ENCODE peak calls at places on chromosomes 5 and 9, in nine cellular contexts. One of them, this sample, is unnamed.

GRCh38 chr5:122761115-122761514 is 13.8 kb upstream of the SNX2 start:
- DNase-seq in effector memory CD4-positive, alpha-beta T cell: no peak
- DNase-seq in stimulated activated CD8-positive, alpha-beta memory T cell treated with anti-CD3 and anti-CD28 coated beads, Interleukin-4, amount 100 ng/mL, for 24 hours: no peak
- DNase-seq in NCI-H524: no peak
- DNase-seq in D721Med: no peak
- DNase-seq in activated CD8-positive, alpha-beta memory T cell treated with anti-CD3 and anti-CD28 coated beads for 4 hours: no peak
- DNase-seq in stimulated activated CD4-positive, alpha-beta T cell treated with anti-CD3 and anti-CD28 coated beads, Interleukin-12 subunit alpha, Interleukin-12 subunit beta, amount 100 ng/mL, for 24 hours: no peak
- DNase-seq in spleen: no peak
- DNase-seq in stimulated activated naive CD4-positive, alpha-beta T cell treated with Interleukin-2 at 50 U/mL for 16 hours: no peak
- DNase-seq in this sample: no peak

GRCh38 chr5:53994148-53994547 is 316.2 kb downstream of the ARL15 start:
- DNase-seq in activated CD8-positive, alpha-beta memory T cell treated with anti-CD3 and anti-CD28 coated beads for 4 hours: no peak
- DNase-seq in spleen: no peak
- DNase-seq in stimulated activated CD8-positive, alpha-beta memory T cell treated with anti-CD3 and anti-CD28 coated beads, Interleukin-4, amount 100 ng/mL, for 24 hours: no peak
- DNase-seq in stimulated activated CD4-positive, alpha-beta T cell treated with anti-CD3 and anti-CD28 coated beads, Interleukin-12 subunit alpha, Interleukin-12 subunit beta, amount 100 ng/mL, for 24 hours: no peak
- DNase-seq in NCI-H524: no peak
- DNase-seq in stimulated activated naive CD4-positive, alpha-beta T cell treated with Interleukin-2 at 50 U/mL for 16 hours: no peak
- DNase-seq in effector memory CD4-positive, alpha-beta T cell: no peak
- DNase-seq in D721Med: no peak
- DNase-seq in this sample: no peak

GRCh38 chr9:114450833-114451706 is 54.2 kb downstream of the WHRN start:
- DNase-seq in stimulated activated naive CD4-positive, alpha-beta T cell treated with Interleukin-2 at 50 U/mL for 16 hours: no peak
- DNase-seq in spleen: no peak
- DNase-seq in D721Med: no peak
- DNase-seq in activated CD8-positive, alpha-beta memory T cell treated with anti-CD3 and anti-CD28 coated beads for 4 hours: no peak
- DNase-seq in effector memory CD4-positive, alpha-beta T cell: no peak
- DNase-seq in NCI-H524: no peak
- DNase-seq in stimulated activated CD4-positive, alpha-beta T cell treated with anti-CD3 and anti-CD28 coated beads, Interleukin-12 subunit alpha, Interleukin-12 subunit beta, amount 100 ng/mL, for 24 hours: no peak
- DNase-seq in stimulated activated CD8-positive, alpha-beta memory T cell treated with anti-CD3 and anti-CD28 coated beads, Interleukin-4, amount 100 ng/mL, for 24 hours: no peak
- DNase-seq in this sample: no peak

GRCh38 chr5:82165740-82166530 is 112.2 kb downstream of the RPS23 start:
- DNase-seq in NCI-H524: peak; percentile 62
- DNase-seq in activated CD8-positive, alpha-beta memory T cell treated with anti-CD3 and anti-CD28 coated beads for 4 hours: peak; percentile 5
- DNase-seq in effector memory CD4-positive, alpha-beta T cell: peak; percentile 6
- DNase-seq in stimulated activated CD4-positive, alpha-beta T cell treated with anti-CD3 and anti-CD28 coated beads, Interleukin-12 subunit alpha, Interleukin-12 subunit beta, amount 100 ng/mL, for 24 hours: no peak
- DNase-seq in D721Med: no peak
- DNase-seq in spleen: no peak
- DNase-seq in stimulated activated naive CD4-positive, alpha-beta T cell treated with Interleukin-2 at 50 U/mL for 16 hours: no peak
- DNase-seq in stimulated activated CD8-positive, alpha-beta memory T cell treated with anti-CD3 and anti-CD28 coated beads, Interleukin-4, amount 100 ng/mL, for 24 hours: no peak
- DNase-seq in this sample: peak; percentile 83

GRCh38 chr5:37838933-37839341 is 904 bp downstream of the GDNF start:
- DNase-seq in stimulated activated CD8-positive, alpha-beta memory T cell treated with anti-CD3 and anti-CD28 coated beads, Interleukin-4, amount 100 ng/mL, for 24 hours: no peak
- DNase-seq in activated CD8-positive, alpha-beta memory T cell treated with anti-CD3 and anti-CD28 coated beads for 4 hours: no peak
- DNase-seq in effector memory CD4-positive, alpha-beta T cell: no peak
- DNase-seq in NCI-H524: peak; percentile 17
- DNase-seq in stimulated activated naive CD4-positive, alpha-beta T cell treated with Interleukin-2 at 50 U/mL for 16 hours: no peak
- DNase-seq in D721Med: no peak
- DNase-seq in stimulated activated CD4-positive, alpha-beta T cell treated with anti-CD3 and anti-CD28 coated beads, Interleukin-12 subunit alpha, Interleukin-12 subunit beta, amount 100 ng/mL, for 24 hours: no peak
- DNase-seq in spleen: no peak
- DNase-seq in this sample: no peak

GRCh38 chr5:123193176-123193575 is 104.1 kb downstream of the PRDM6 start:
- DNase-seq in stimulated activated naive CD4-positive, alpha-beta T cell treated with Interleukin-2 at 50 U/mL for 16 hours: no peak
- DNase-seq in stimulated activated CD4-positive, alpha-beta T cell treated with anti-CD3 and anti-CD28 coated beads, Interleukin-12 subunit alpha, Interleukin-12 subunit beta, amount 100 ng/mL, for 24 hours: no peak
- DNase-seq in effector memory CD4-positive, alpha-beta T cell: no peak
- DNase-seq in NCI-H524: no peak
- DNase-seq in activated CD8-positive, alpha-beta memory T cell treated with anti-CD3 and anti-CD28 coated beads for 4 hours: no peak
- DNase-seq in spleen: no peak
- DNase-seq in stimulated activated CD8-positive, alpha-beta memory T cell treated with anti-CD3 and anti-CD28 coated beads, Interleukin-4, amount 100 ng/mL, for 24 hours: no peak
- DNase-seq in D721Med: no peak
- DNase-seq in this sample: no peak

GRCh38 chr5:6634327-6634713 is 1.1 kb downstream of the SRD5A1 start:
- DNase-seq in effector memory CD4-positive, alpha-beta T cell: no peak
- DNase-seq in stimulated activated CD4-positive, alpha-beta T cell treated with anti-CD3 and anti-CD28 coated beads, Interleukin-12 subunit alpha, Interleukin-12 subunit beta, amount 100 ng/mL, for 24 hours: no peak
- DNase-seq in stimulated activated CD8-positive, alpha-beta memory T cell treated with anti-CD3 and anti-CD28 coated beads, Interleukin-4, amount 100 ng/mL, for 24 hours: no peak
- DNase-seq in stimulated activated naive CD4-positive, alpha-beta T cell treated with Interleukin-2 at 50 U/mL for 16 hours: no peak
- DNase-seq in spleen: no peak
- DNase-seq in D721Med: no peak
- DNase-seq in activated CD8-positive, alpha-beta memory T cell treated with anti-CD3 and anti-CD28 coated beads for 4 hours: no peak
- DNase-seq in NCI-H524: peak; percentile 6
- DNase-seq in this sample: peak; percentile 26

GRCh38 chr9:38117646-38118045 is 48.6 kb upstream of the SHB start:
- DNase-seq in stimulated activated CD8-positive, alpha-beta memory T cell treated with anti-CD3 and anti-CD28 coated beads, Interleukin-4, amount 100 ng/mL, for 24 hours: no peak
- DNase-seq in spleen: no peak
- DNase-seq in stimulated activated naive CD4-positive, alpha-beta T cell treated with Interleukin-2 at 50 U/mL for 16 hours: no peak
- DNase-seq in D721Med: no peak
- DNase-seq in NCI-H524: peak; percentile 98
- DNase-seq in activated CD8-positive, alpha-beta memory T cell treated with anti-CD3 and anti-CD28 coated beads for 4 hours: no peak
- DNase-seq in stimulated activated CD4-positive, alpha-beta T cell treated with anti-CD3 and anti-CD28 coated beads, Interleukin-12 subunit alpha, Interleukin-12 subunit beta, amount 100 ng/mL, for 24 hours: no peak
- DNase-seq in effector memory CD4-positive, alpha-beta T cell: no peak
- DNase-seq in this sample: no peak

GRCh38 chr9:18857769-18858168 is 175.2 kb downstream of the SAXO1 start:
- DNase-seq in spleen: no peak
- DNase-seq in activated CD8-positive, alpha-beta memory T cell treated with anti-CD3 and anti-CD28 coated beads for 4 hours: no peak
- DNase-seq in D721Med: no peak
- DNase-seq in NCI-H524: no peak
- DNase-seq in effector memory CD4-positive, alpha-beta T cell: no peak
- DNase-seq in stimulated activated naive CD4-positive, alpha-beta T cell treated with Interleukin-2 at 50 U/mL for 16 hours: no peak
- DNase-seq in stimulated activated CD8-positive, alpha-beta memory T cell treated with anti-CD3 and anti-CD28 coated beads, Interleukin-4, amount 100 ng/mL, for 24 hours: no peak
- DNase-seq in stimulated activated CD4-positive, alpha-beta T cell treated with anti-CD3 and anti-CD28 coated beads, Interleukin-12 subunit alpha, Interleukin-12 subunit beta, amount 100 ng/mL, for 24 hours: no peak
- DNase-seq in this sample: peak; percentile 29

GRCh38 chr9:113614843-113615648 is 151.5 kb downstream of the RGS3 start:
- DNase-seq in stimulated activated CD4-positive, alpha-beta T cell treated with anti-CD3 and anti-CD28 coated beads, Interleukin-12 subunit alpha, Interleukin-12 subunit beta, amount 100 ng/mL, for 24 hours: no peak
- DNase-seq in stimulated activated naive CD4-positive, alpha-beta T cell treated with Interleukin-2 at 50 U/mL for 16 hours: no peak
- DNase-seq in spleen: peak; percentile 69
- DNase-seq in stimulated activated CD8-positive, alpha-beta memory T cell treated with anti-CD3 and anti-CD28 coated beads, Interleukin-4, amount 100 ng/mL, for 24 hours: no peak
- DNase-seq in NCI-H524: no peak
- DNase-seq in D721Med: no peak
- DNase-seq in effector memory CD4-positive, alpha-beta T cell: no peak
- DNase-seq in activated CD8-positive, alpha-beta memory T cell treated with anti-CD3 and anti-CD28 coated beads for 4 hours: no peak
- DNase-seq in this sample: no peak

GRCh38 chr5:129460951-129461815 is 1.1 kb downstream of the ADAMTS19 start:
- DNase-seq in stimulated activated CD8-positive, alpha-beta memory T cell treated with anti-CD3 and anti-CD28 coated beads, Interleukin-4, amount 100 ng/mL, for 24 hours: no peak
- DNase-seq in spleen: peak; percentile 74
- DNase-seq in stimulated activated naive CD4-positive, alpha-beta T cell treated with Interleukin-2 at 50 U/mL for 16 hours: no peak
- DNase-seq in NCI-H524: peak; percentile 20
- DNase-seq in activated CD8-positive, alpha-beta memory T cell treated with anti-CD3 and anti-CD28 coated beads for 4 hours: no peak
- DNase-seq in D721Med: no peak
- DNase-seq in effector memory CD4-positive, alpha-beta T cell: no peak
- DNase-seq in stimulated activated CD4-positive, alpha-beta T cell treated with anti-CD3 and anti-CD28 coated beads, Interleukin-12 subunit alpha, Interleukin-12 subunit beta, amount 100 ng/mL, for 24 hours: no peak
- DNase-seq in this sample: no peak

GRCh38 chr5:91381774-91382492 is 1.2 kb downstream of the ARRDC3 start:
- DNase-seq in NCI-H524: peak; percentile 73
- DNase-seq in D721Med: no peak
- DNase-seq in stimulated activated CD8-positive, alpha-beta memory T cell treated with anti-CD3 and anti-CD28 coated beads, Interleukin-4, amount 100 ng/mL, for 24 hours: peak; percentile 52
- DNase-seq in stimulated activated CD4-positive, alpha-beta T cell treated with anti-CD3 and anti-CD28 coated beads, Interleukin-12 subunit alpha, Interleukin-12 subunit beta, amount 100 ng/mL, for 24 hours: peak; percentile 32
- DNase-seq in spleen: peak; percentile 91
- DNase-seq in stimulated activated naive CD4-positive, alpha-beta T cell treated with Interleukin-2 at 50 U/mL for 16 hours: peak; percentile 73
- DNase-seq in activated CD8-positive, alpha-beta memory T cell treated with anti-CD3 and anti-CD28 coated beads for 4 hours: peak; percentile 63
- DNase-seq in effector memory CD4-positive, alpha-beta T cell: peak; percentile 79
- DNase-seq in this sample: peak; percentile 89

GRCh38 chr9:97632406-97632991 is 669 bp downstream of the TSTD2 start:
- DNase-seq in D721Med: no peak
- DNase-seq in stimulated activated CD8-positive, alpha-beta memory T cell treated with anti-CD3 and anti-CD28 coated beads, Interleukin-4, amount 100 ng/mL, for 24 hours: no peak
- DNase-seq in effector memory CD4-positive, alpha-beta T cell: no peak
- DNase-seq in stimulated activated naive CD4-positive, alpha-beta T cell treated with Interleukin-2 at 50 U/mL for 16 hours: peak; percentile 14
- DNase-seq in NCI-H524: peak; percentile 71
- DNase-seq in spleen: peak; percentile 86
- DNase-seq in stimulated activated CD4-positive, alpha-beta T cell treated with anti-CD3 and anti-CD28 coated beads, Interleukin-12 subunit alpha, Interleukin-12 subunit beta, amount 100 ng/mL, for 24 hours: no peak
- DNase-seq in activated CD8-positive, alpha-beta memory T cell treated with anti-CD3 and anti-CD28 coated beads for 4 hours: no peak
- DNase-seq in this sample: peak; percentile 75

GRCh38 chr9:130893250-130894101 is 3.1 kb downstream of the QRFP start:
- DNase-seq in stimulated activated CD4-positive, alpha-beta T cell treated with anti-CD3 and anti-CD28 coated beads, Interleukin-12 subunit alpha, Interleukin-12 subunit beta, amount 100 ng/mL, for 24 hours: no peak
- DNase-seq in D721Med: no peak
- DNase-seq in activated CD8-positive, alpha-beta memory T cell treated with anti-CD3 and anti-CD28 coated beads for 4 hours: no peak
- DNase-seq in NCI-H524: no peak
- DNase-seq in effector memory CD4-positive, alpha-beta T cell: no peak
- DNase-seq in spleen: peak; percentile 87
- DNase-seq in stimulated activated naive CD4-positive, alpha-beta T cell treated with Interleukin-2 at 50 U/mL for 16 hours: no peak
- DNase-seq in stimulated activated CD8-positive, alpha-beta memory T cell treated with anti-CD3 and anti-CD28 coated beads, Interleukin-4, amount 100 ng/mL, for 24 hours: no peak
- DNase-seq in this sample: no peak

GRCh38 chr9:118992813-118993747 is 376.2 kb downstream of the BRINP1 start:
- DNase-seq in NCI-H524: no peak
- DNase-seq in spleen: no peak
- DNase-seq in D721Med: no peak
- DNase-seq in activated CD8-positive, alpha-beta memory T cell treated with anti-CD3 and anti-CD28 coated beads for 4 hours: no peak
- DNase-seq in stimulated activated naive CD4-positive, alpha-beta T cell treated with Interleukin-2 at 50 U/mL for 16 hours: no peak
- DNase-seq in stimulated activated CD8-positive, alpha-beta memory T cell treated with anti-CD3 and anti-CD28 coated beads, Interleukin-4, amount 100 ng/mL, for 24 hours: no peak
- DNase-seq in effector memory CD4-positive, alpha-beta T cell: no peak
- DNase-seq in stimulated activated CD4-positive, alpha-beta T cell treated with anti-CD3 and anti-CD28 coated beads, Interleukin-12 subunit alpha, Interleukin-12 subunit beta, amount 100 ng/mL, for 24 hours: no peak
- DNase-seq in this sample: peak; percentile 7

GRCh38 chr9:16870606-16871357 is at the start of gene BNC2:
- DNase-seq in stimulated activated naive CD4-positive, alpha-beta T cell treated with Interleukin-2 at 50 U/mL for 16 hours: no peak
- DNase-seq in NCI-H524: no peak
- DNase-seq in activated CD8-positive, alpha-beta memory T cell treated with anti-CD3 and anti-CD28 coated beads for 4 hours: no peak
- DNase-seq in D721Med: no peak
- DNase-seq in stimulated activated CD4-positive, alpha-beta T cell treated with anti-CD3 and anti-CD28 coated beads, Interleukin-12 subunit alpha, Interleukin-12 subunit beta, amount 100 ng/mL, for 24 hours: no peak
- DNase-seq in spleen: no peak
- DNase-seq in effector memory CD4-positive, alpha-beta T cell: no peak
- DNase-seq in stimulated activated CD8-positive, alpha-beta memory T cell treated with anti-CD3 and anti-CD28 coated beads, Interleukin-4, amount 100 ng/mL, for 24 hours: no peak
- DNase-seq in this sample: peak; percentile 61

GRCh38 chr9:20065076-20065475 is 276.2 kb upstream of the SLC24A2 start:
- DNase-seq in activated CD8-positive, alpha-beta memory T cell treated with anti-CD3 and anti-CD28 coated beads for 4 hours: no peak
- DNase-seq in spleen: no peak
- DNase-seq in NCI-H524: no peak
- DNase-seq in D721Med: no peak
- DNase-seq in stimulated activated naive CD4-positive, alpha-beta T cell treated with Interleukin-2 at 50 U/mL for 16 hours: no peak
- DNase-seq in stimulated activated CD8-positive, alpha-beta memory T cell treated with anti-CD3 and anti-CD28 coated beads, Interleukin-4, amount 100 ng/mL, for 24 hours: no peak
- DNase-seq in stimulated activated CD4-positive, alpha-beta T cell treated with anti-CD3 and anti-CD28 coated beads, Interleukin-12 subunit alpha, Interleukin-12 subunit beta, amount 100 ng/mL, for 24 hours: no peak
- DNase-seq in effector memory CD4-positive, alpha-beta T cell: no peak
- DNase-seq in this sample: no peak

GRCh38 chr5:34008721-34009120 is 871 bp upstream of the AMACR start:
- DNase-seq in stimulated activated CD8-positive, alpha-beta memory T cell treated with anti-CD3 and anti-CD28 coated beads, Interleukin-4, amount 100 ng/mL, for 24 hours: no peak
- DNase-seq in stimulated activated CD4-positive, alpha-beta T cell treated with anti-CD3 and anti-CD28 coated beads, Interleukin-12 subunit alpha, Interleukin-12 subunit beta, amount 100 ng/mL, for 24 hours: no peak
- DNase-seq in spleen: no peak
- DNase-seq in D721Med: no peak
- DNase-seq in effector memory CD4-positive, alpha-beta T cell: no peak
- DNase-seq in activated CD8-positive, alpha-beta memory T cell treated with anti-CD3 and anti-CD28 coated beads for 4 hours: no peak
- DNase-seq in stimulated activated naive CD4-positive, alpha-beta T cell treated with Interleukin-2 at 50 U/mL for 16 hours: no peak
- DNase-seq in NCI-H524: no peak
- DNase-seq in this sample: peak; percentile 5

GRCh38 chr9:133584559-133585476 is 24.4 kb downstream of the FAM163B start:
- DNase-seq in spleen: no peak
- DNase-seq in D721Med: no peak
- DNase-seq in stimulated activated naive CD4-positive, alpha-beta T cell treated with Interleukin-2 at 50 U/mL for 16 hours: no peak
- DNase-seq in stimulated activated CD8-positive, alpha-beta memory T cell treated with anti-CD3 and anti-CD28 coated beads, Interleukin-4, amount 100 ng/mL, for 24 hours: no peak
- DNase-seq in activated CD8-positive, alpha-beta memory T cell treated with anti-CD3 and anti-CD28 coated beads for 4 hours: no peak
- DNase-seq in effector memory CD4-positive, alpha-beta T cell: no peak
- DNase-seq in NCI-H524: peak; percentile 52
- DNase-seq in stimulated activated CD4-positive, alpha-beta T cell treated with anti-CD3 and anti-CD28 coated beads, Interleukin-12 subunit alpha, Interleukin-12 subunit beta, amount 100 ng/mL, for 24 hours: no peak
- DNase-seq in this sample: no peak

GRCh38 chr5:32753765-32754164 is 42.6 kb downstream of the NPR3 start:
- DNase-seq in NCI-H524: no peak
- DNase-seq in stimulated activated naive CD4-positive, alpha-beta T cell treated with Interleukin-2 at 50 U/mL for 16 hours: no peak
- DNase-seq in stimulated activated CD4-positive, alpha-beta T cell treated with anti-CD3 and anti-CD28 coated beads, Interleukin-12 subunit alpha, Interleukin-12 subunit beta, amount 100 ng/mL, for 24 hours: no peak
- DNase-seq in D721Med: no peak
- DNase-seq in stimulated activated CD8-positive, alpha-beta memory T cell treated with anti-CD3 and anti-CD28 coated beads, Interleukin-4, amount 100 ng/mL, for 24 hours: no peak
- DNase-seq in effector memory CD4-positive, alpha-beta T cell: no peak
- DNase-seq in activated CD8-positive, alpha-beta memory T cell treated with anti-CD3 and anti-CD28 coated beads for 4 hours: no peak
- DNase-seq in spleen: no peak
- DNase-seq in this sample: peak; percentile 30

GRCh38 chr5:39716532-39716971 is 291.8 kb upstream of the DAB2 start:
- DNase-seq in activated CD8-positive, alpha-beta memory T cell treated with anti-CD3 and anti-CD28 coated beads for 4 hours: no peak
- DNase-seq in D721Med: no peak
- DNase-seq in effector memory CD4-positive, alpha-beta T cell: peak; percentile 3
- DNase-seq in NCI-H524: peak; percentile 27
- DNase-seq in stimulated activated CD4-positive, alpha-beta T cell treated with anti-CD3 and anti-CD28 coated beads, Interleukin-12 subunit alpha, Interleukin-12 subunit beta, amount 100 ng/mL, for 24 hours: no peak
- DNase-seq in spleen: no peak
- DNase-seq in stimulated activated CD8-positive, alpha-beta memory T cell treated with anti-CD3 and anti-CD28 coated beads, Interleukin-4, amount 100 ng/mL, for 24 hours: peak; percentile 6
- DNase-seq in stimulated activated naive CD4-positive, alpha-beta T cell treated with Interleukin-2 at 50 U/mL for 16 hours: peak; percentile 15
- DNase-seq in this sample: peak; percentile 75

GRCh38 chr9:97176206-97176605 is 131.3 kb upstream of the CCDC180 start:
- DNase-seq in D721Med: no peak
- DNase-seq in stimulated activated CD4-positive, alpha-beta T cell treated with anti-CD3 and anti-CD28 coated beads, Interleukin-12 subunit alpha, Interleukin-12 subunit beta, amount 100 ng/mL, for 24 hours: no peak
- DNase-seq in stimulated activated naive CD4-positive, alpha-beta T cell treated with Interleukin-2 at 50 U/mL for 16 hours: no peak
- DNase-seq in stimulated activated CD8-positive, alpha-beta memory T cell treated with anti-CD3 and anti-CD28 coated beads, Interleukin-4, amount 100 ng/mL, for 24 hours: no peak
- DNase-seq in NCI-H524: peak; percentile 62
- DNase-seq in spleen: no peak
- DNase-seq in activated CD8-positive, alpha-beta memory T cell treated with anti-CD3 and anti-CD28 coated beads for 4 hours: no peak
- DNase-seq in effector memory CD4-positive, alpha-beta T cell: no peak
- DNase-seq in this sample: no peak

GRCh38 chr9:134570726-134571325 is 70.8 kb upstream of the COL5A1 start:
- DNase-seq in stimulated activated CD8-positive, alpha-beta memory T cell treated with anti-CD3 and anti-CD28 coated beads, Interleukin-4, amount 100 ng/mL, for 24 hours: no peak
- DNase-seq in NCI-H524: peak; percentile 19
- DNase-seq in stimulated activated CD4-positive, alpha-beta T cell treated with anti-CD3 and anti-CD28 coated beads, Interleukin-12 subunit alpha, Interleukin-12 subunit beta, amount 100 ng/mL, for 24 hours: no peak
- DNase-seq in D721Med: no peak
- DNase-seq in activated CD8-positive, alpha-beta memory T cell treated with anti-CD3 and anti-CD28 coated beads for 4 hours: no peak
- DNase-seq in stimulated activated naive CD4-positive, alpha-beta T cell treated with Interleukin-2 at 50 U/mL for 16 hours: no peak
- DNase-seq in effector memory CD4-positive, alpha-beta T cell: no peak
- DNase-seq in spleen: no peak
- DNase-seq in this sample: no peak

GRCh38 chr9:69463497-69464068 is 138.6 kb downstream of the ENTREP1 start:
- DNase-seq in activated CD8-positive, alpha-beta memory T cell treated with anti-CD3 and anti-CD28 coated beads for 4 hours: no peak
- DNase-seq in D721Med: no peak
- DNase-seq in spleen: no peak
- DNase-seq in effector memory CD4-positive, alpha-beta T cell: no peak
- DNase-seq in NCI-H524: no peak
- DNase-seq in stimulated activated CD8-positive, alpha-beta memory T cell treated with anti-CD3 and anti-CD28 coated beads, Interleukin-4, amount 100 ng/mL, for 24 hours: no peak
- DNase-seq in stimulated activated naive CD4-positive, alpha-beta T cell treated with Interleukin-2 at 50 U/mL for 16 hours: no peak
- DNase-seq in stimulated activated CD4-positive, alpha-beta T cell treated with anti-CD3 and anti-CD28 coated beads, Interleukin-12 subunit alpha, Interleukin-12 subunit beta, amount 100 ng/mL, for 24 hours: no peak
- DNase-seq in this sample: no peak

GRCh38 chr5:136769093-136769492 is 403.7 kb upstream of the TRPC7 start:
- DNase-seq in stimulated activated CD8-positive, alpha-beta memory T cell treated with anti-CD3 and anti-CD28 coated beads, Interleukin-4, amount 100 ng/mL, for 24 hours: no peak
- DNase-seq in stimulated activated naive CD4-positive, alpha-beta T cell treated with Interleukin-2 at 50 U/mL for 16 hours: no peak
- DNase-seq in stimulated activated CD4-positive, alpha-beta T cell treated with anti-CD3 and anti-CD28 coated beads, Interleukin-12 subunit alpha, Interleukin-12 subunit beta, amount 100 ng/mL, for 24 hours: no peak
- DNase-seq in D721Med: no peak
- DNase-seq in spleen: no peak
- DNase-seq in activated CD8-positive, alpha-beta memory T cell treated with anti-CD3 and anti-CD28 coated beads for 4 hours: no peak
- DNase-seq in effector memory CD4-positive, alpha-beta T cell: no peak
- DNase-seq in NCI-H524: peak; percentile 71
- DNase-seq in this sample: no peak

GRCh38 chr5:15796096-15796495 is 296.1 kb downstream of the FBXL7 start:
- DNase-seq in effector memory CD4-positive, alpha-beta T cell: no peak
- DNase-seq in activated CD8-positive, alpha-beta memory T cell treated with anti-CD3 and anti-CD28 coated beads for 4 hours: no peak
- DNase-seq in stimulated activated naive CD4-positive, alpha-beta T cell treated with Interleukin-2 at 50 U/mL for 16 hours: no peak
- DNase-seq in D721Med: no peak
- DNase-seq in stimulated activated CD8-positive, alpha-beta memory T cell treated with anti-CD3 and anti-CD28 coated beads, Interleukin-4, amount 100 ng/mL, for 24 hours: no peak
- DNase-seq in NCI-H524: no peak
- DNase-seq in stimulated activated CD4-positive, alpha-beta T cell treated with anti-CD3 and anti-CD28 coated beads, Interleukin-12 subunit alpha, Interleukin-12 subunit beta, amount 100 ng/mL, for 24 hours: no peak
- DNase-seq in spleen: no peak
- DNase-seq in this sample: no peak

GRCh38 chr9:93183663-93184438 is at the start of gene WNK2:
- DNase-seq in effector memory CD4-positive, alpha-beta T cell: peak; percentile 19
- DNase-seq in spleen: no peak
- DNase-seq in stimulated activated CD8-positive, alpha-beta memory T cell treated with anti-CD3 and anti-CD28 coated beads, Interleukin-4, amount 100 ng/mL, for 24 hours: peak; percentile 11
- DNase-seq in activated CD8-positive, alpha-beta memory T cell treated with anti-CD3 and anti-CD28 coated beads for 4 hours: no peak
- DNase-seq in NCI-H524: no peak
- DNase-seq in D721Med: peak; percentile 88
- DNase-seq in stimulated activated CD4-positive, alpha-beta T cell treated with anti-CD3 and anti-CD28 coated beads, Interleukin-12 subunit alpha, Interleukin-12 subunit beta, amount 100 ng/mL, for 24 hours: no peak
- DNase-seq in stimulated activated naive CD4-positive, alpha-beta T cell treated with Interleukin-2 at 50 U/mL for 16 hours: peak; percentile 8
- DNase-seq in this sample: peak; percentile 40

GRCh38 chr9:135087489-135087791 is at the start of gene OLFM1:
- DNase-seq in stimulated activated CD8-positive, alpha-beta memory T cell treated with anti-CD3 and anti-CD28 coated beads, Interleukin-4, amount 100 ng/mL, for 24 hours: peak; percentile 15
- DNase-seq in spleen: no peak
- DNase-seq in stimulated activated CD4-positive, alpha-beta T cell treated with anti-CD3 and anti-CD28 coated beads, Interleukin-12 subunit alpha, Interleukin-12 subunit beta, amount 100 ng/mL, for 24 hours: peak; percentile 5
- DNase-seq in NCI-H524: peak; percentile 34
- DNase-seq in stimulated activated naive CD4-positive, alpha-beta T cell treated with Interleukin-2 at 50 U/mL for 16 hours: no peak
- DNase-seq in D721Med: no peak
- DNase-seq in activated CD8-positive, alpha-beta memory T cell treated with anti-CD3 and anti-CD28 coated beads for 4 hours: no peak
- DNase-seq in effector memory CD4-positive, alpha-beta T cell: no peak
- DNase-seq in this sample: peak; percentile 32

GRCh38 chr5:145887976-145888574 is 15.3 kb upstream of the GRXCR2 start:
- DNase-seq in NCI-H524: no peak
- DNase-seq in D721Med: peak; percentile 23
- DNase-seq in spleen: no peak
- DNase-seq in effector memory CD4-positive, alpha-beta T cell: no peak
- DNase-seq in stimulated activated CD4-positive, alpha-beta T cell treated with anti-CD3 and anti-CD28 coated beads, Interleukin-12 subunit alpha, Interleukin-12 subunit beta, amount 100 ng/mL, for 24 hours: no peak
- DNase-seq in stimulated activated CD8-positive, alpha-beta memory T cell treated with anti-CD3 and anti-CD28 coated beads, Interleukin-4, amount 100 ng/mL, for 24 hours: no peak
- DNase-seq in stimulated activated naive CD4-positive, alpha-beta T cell treated with Interleukin-2 at 50 U/mL for 16 hours: no peak
- DNase-seq in activated CD8-positive, alpha-beta memory T cell treated with anti-CD3 and anti-CD28 coated beads for 4 hours: no peak
- DNase-seq in this sample: peak; percentile 63

GRCh38 chr9:114696814-114697544 is 15.0 kb upstream of the TEX48 start:
- DNase-seq in stimulated activated CD8-positive, alpha-beta memory T cell treated with anti-CD3 and anti-CD28 coated beads, Interleukin-4, amount 100 ng/mL, for 24 hours: peak; percentile 51
- DNase-seq in stimulated activated CD4-positive, alpha-beta T cell treated with anti-CD3 and anti-CD28 coated beads, Interleukin-12 subunit alpha, Interleukin-12 subunit beta, amount 100 ng/mL, for 24 hours: no peak
- DNase-seq in stimulated activated naive CD4-positive, alpha-beta T cell treated with Interleukin-2 at 50 U/mL for 16 hours: peak; percentile 66
- DNase-seq in NCI-H524: no peak
- DNase-seq in D721Med: no peak
- DNase-seq in activated CD8-positive, alpha-beta memory T cell treated with anti-CD3 and anti-CD28 coated beads for 4 hours: no peak
- DNase-seq in spleen: no peak
- DNase-seq in effector memory CD4-positive, alpha-beta T cell: no peak
- DNase-seq in this sample: peak; percentile 82

GRCh38 chr9:78863531-78863930 is 566.6 kb downstream of the PSAT1 start:
- DNase-seq in spleen: no peak
- DNase-seq in stimulated activated CD8-positive, alpha-beta memory T cell treated with anti-CD3 and anti-CD28 coated beads, Interleukin-4, amount 100 ng/mL, for 24 hours: no peak
- DNase-seq in activated CD8-positive, alpha-beta memory T cell treated with anti-CD3 and anti-CD28 coated beads for 4 hours: no peak
- DNase-seq in NCI-H524: no peak
- DNase-seq in stimulated activated CD4-positive, alpha-beta T cell treated with anti-CD3 and anti-CD28 coated beads, Interleukin-12 subunit alpha, Interleukin-12 subunit beta, amount 100 ng/mL, for 24 hours: no peak
- DNase-seq in stimulated activated naive CD4-positive, alpha-beta T cell treated with Interleukin-2 at 50 U/mL for 16 hours: no peak
- DNase-seq in D721Med: no peak
- DNase-seq in effector memory CD4-positive, alpha-beta T cell: no peak
- DNase-seq in this sample: no peak

This sample was measured in M059J.